ENCODE peak calls at places on chromosomes 2 and 18, in ten cellular contexts. G is psoas muscle, H is OCI-LY7, F is GM13977, J is thoracic aorta, R is BJ, C is cardiac fibroblast, D is H9, I is AG04449, W is tibial nerve. O is an unnamed sample.

GRCh38 chr18:38460657-38461056 is 895.1 kb upstream of the CELF4 start:
- DNase-seq in C (no peak), F (no peak), W (no peak), I (no peak), G (no peak), R (no peak), D (no peak), J (no peak), H (no peak), O (no peak)

GRCh38 chr2:219056176-219056895 is 4.4 kb downstream of the IHH start:
- DNase-seq in C (no peak), D (no peak), H (no peak), I (no peak), J (no peak), G (no peak), R (no peak), W (no peak), F (no peak), O (no peak)

GRCh38 chr2:237734905-237735623 is 63.5 kb upstream of the RBM44 start:
- DNase-seq in W (no peak), D (peak; percentile 54), G (no peak), C (no peak), J (no peak), H (no peak), R (no peak), F (no peak), I (no peak), O (no peak)

GRCh38 chr2:20182241-20182931 is 42.5 kb downstream of the SDC1 start:
- DNase-seq in D (no peak), G (peak; percentile 46), I (no peak), J (no peak), H (no peak), F (no peak), C (peak; percentile 92), W (no peak), R (no peak), O (no peak)

GRCh38 chr2:12507295-12507694 is 209.4 kb upstream of the TRIB2 start:
- DNase-seq in I (peak; percentile 77), C (peak; percentile 58), R (peak; percentile 86), H (no peak), J (no peak), G (no peak), W (no peak), F (no peak), D (no peak), O (peak; percentile 95)

GRCh38 chr18:55830490-55830889 is 242.5 kb upstream of the TCF4 start:
- DNase-seq in F (no peak), W (no peak), I (no peak), R (no peak), J (no peak), G (no peak), H (no peak), D (no peak), C (no peak), O (peak; percentile 37)

GRCh38 chr2:50492452-50492851 is 539.5 kb downstream of the NRXN1 start:
- DNase-seq in D (peak; percentile 43), G (no peak), I (peak; percentile 1), R (no peak), C (peak; percentile 72), F (peak; percentile 42), J (no peak), W (peak; percentile 22), H (peak; percentile 67), O (peak; percentile 1)

GRCh38 chr2:136741471-136741870 is 23.9 kb upstream of the THSD7B start:
- DNase-seq in H (no peak), J (no peak), R (no peak), F (no peak), C (no peak), W (no peak), G (no peak), I (no peak), D (no peak), O (no peak)

GRCh38 chr18:11873670-11874340 is 22.6 kb downstream of the CHMP1B start:
- DNase-seq in J (no peak), C (no peak), G (no peak), W (no peak), D (no peak), I (no peak), F (no peak), R (no peak), H (no peak), O (no peak)

GRCh38 chr18:11874676-11875075 is 23.5 kb downstream of the CHMP1B start:
- DNase-seq in F (no peak), I (no peak), H (no peak), G (no peak), W (no peak), R (no peak), J (no peak), C (no peak), D (no peak), O (no peak)

GRCh38 chr18:11871501-11871900 is 20.3 kb downstream of the CHMP1B start:
- DNase-seq in H (no peak), D (no peak), J (no peak), R (no peak), I (no peak), F (peak; percentile 57), C (no peak), W (no peak), G (no peak), O (no peak)

GRCh38 chr18:11868230-11868629 is 17.0 kb downstream of the CHMP1B start:
- DNase-seq in C (no peak), G (no peak), H (peak; percentile 81), W (no peak), I (no peak), R (no peak), F (no peak), D (no peak), J (no peak), O (no peak)

DNA sequence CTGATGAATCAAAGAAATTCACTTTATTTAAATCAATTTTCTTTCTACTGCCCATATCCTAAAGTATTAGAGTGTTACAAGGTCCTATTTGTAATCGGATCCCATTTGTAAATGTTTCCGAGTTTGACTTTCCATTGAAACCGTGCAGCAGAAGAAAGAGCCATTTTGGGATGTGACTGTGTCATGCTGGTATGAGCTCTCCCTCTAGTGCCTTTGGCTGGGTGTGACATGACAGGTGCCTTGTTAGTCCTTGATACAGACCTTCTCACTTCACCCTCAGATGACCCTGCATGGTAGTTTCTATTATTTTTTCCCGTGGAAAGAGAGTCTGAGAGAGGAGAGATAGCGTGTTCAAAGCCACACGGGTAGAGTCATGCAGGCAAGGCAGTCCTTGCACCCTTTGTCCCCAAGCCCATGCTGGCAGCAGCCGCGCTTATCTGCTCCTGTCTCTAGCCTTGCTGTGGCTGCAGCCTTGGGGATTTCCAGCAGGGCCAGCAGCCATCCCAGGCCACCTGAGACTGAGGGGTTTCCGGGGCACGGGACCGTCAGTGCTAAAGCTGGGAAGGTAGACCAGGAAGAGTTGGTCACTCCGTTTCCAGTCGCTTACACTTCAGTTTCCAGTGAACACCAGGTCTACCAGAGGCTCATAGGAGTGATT is 21.4 kb downstream of the CHMP1B start:
- DNase-seq in C (peak; percentile 61), D (no peak), I (no peak), R (no peak), J (no peak), F (peak; percentile 59), G (no peak), W (no peak), H (peak; percentile 64), O (no peak)
- TF ChIP-seq CTCF in C (peak; percentile 62), D (peak; percentile 56), I (peak; percentile 24), R (peak; percentile 34), J (peak; percentile 29), F (peak; percentile 24), G (peak; percentile 60), W (no peak), H (peak; percentile 74), O (peak; percentile 50)

DNA sequence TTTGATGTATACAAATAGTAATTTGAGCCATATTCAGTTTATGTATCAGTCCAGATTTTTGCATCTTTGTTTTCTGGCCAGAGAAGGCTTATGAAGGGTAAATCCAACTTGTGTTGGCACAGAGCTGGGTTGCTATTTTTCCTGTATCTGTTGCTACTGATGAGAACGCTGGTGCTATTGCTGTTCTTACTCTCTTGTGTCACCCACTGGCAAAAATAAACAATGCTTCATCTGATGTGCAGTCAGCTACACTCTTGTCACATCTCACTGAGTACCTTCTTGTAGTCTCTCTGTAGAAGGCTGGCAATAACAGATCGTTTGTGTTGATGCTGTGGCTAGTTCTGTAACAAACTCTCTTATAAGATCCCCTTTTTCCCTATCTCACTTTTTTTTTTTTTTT is 323.4 kb downstream of the CDH19 start:
- DNase-seq in C (no peak), F (no peak), G (no peak), D (no peak), R (no peak), H (no peak), W (no peak), J (no peak), I (no peak), O (no peak)
- TF ChIP-seq CTCF in C (no peak), F (no peak), G (no peak), D (no peak), R (no peak), H (no peak), W (no peak), J (no peak), I (no peak), O (no peak)

DNA sequence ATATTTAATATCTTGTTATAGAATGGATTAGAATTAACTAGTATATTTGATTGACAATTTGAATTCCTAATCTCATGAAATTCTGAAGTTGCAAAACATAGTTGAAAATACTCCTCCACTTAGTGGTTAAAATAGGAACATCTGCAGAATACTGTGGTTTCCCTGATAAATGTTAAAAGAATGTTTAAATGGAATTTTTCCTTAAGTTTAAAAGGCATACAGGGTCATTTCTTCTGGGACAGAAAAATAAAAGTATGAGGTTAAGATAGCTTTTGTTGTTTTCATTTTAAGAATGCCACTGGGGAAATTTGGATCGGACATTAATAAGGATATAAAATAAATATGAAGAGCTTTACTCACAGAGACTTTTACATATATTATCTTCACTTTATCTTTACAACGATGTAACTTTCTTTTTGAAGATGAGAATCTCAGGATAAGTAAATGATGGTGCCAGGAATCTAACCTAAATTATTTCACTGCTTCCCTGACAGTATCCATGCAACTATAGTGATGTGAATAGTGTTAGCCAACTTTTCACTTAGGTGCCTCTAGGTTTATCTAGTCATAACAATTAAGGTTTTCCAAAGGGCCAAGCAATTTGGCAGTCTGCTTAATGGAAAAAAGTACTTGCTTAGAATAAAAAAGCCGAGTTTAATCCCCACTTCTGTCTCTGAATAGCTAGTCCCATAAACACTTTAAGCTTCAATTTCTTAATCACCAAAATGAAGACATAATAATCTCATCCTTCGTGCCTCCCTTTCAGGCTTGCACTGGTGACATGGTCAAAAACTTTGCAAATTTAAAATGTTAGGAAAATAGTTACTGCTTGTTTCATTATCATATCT is 151.8 kb upstream of the STK17B start:
- DNase-seq in C (peak; percentile 74), D (no peak), W (no peak), R (peak; percentile 57), H (no peak), F (no peak), I (peak; percentile 42), G (no peak), J (no peak), O (peak; percentile 52)
- TF ChIP-seq CTCF in C (no peak), D (no peak), W (no peak), R (no peak), H (no peak), F (no peak), I (no peak), G (no peak), J (no peak), O (no peak)

DNA sequence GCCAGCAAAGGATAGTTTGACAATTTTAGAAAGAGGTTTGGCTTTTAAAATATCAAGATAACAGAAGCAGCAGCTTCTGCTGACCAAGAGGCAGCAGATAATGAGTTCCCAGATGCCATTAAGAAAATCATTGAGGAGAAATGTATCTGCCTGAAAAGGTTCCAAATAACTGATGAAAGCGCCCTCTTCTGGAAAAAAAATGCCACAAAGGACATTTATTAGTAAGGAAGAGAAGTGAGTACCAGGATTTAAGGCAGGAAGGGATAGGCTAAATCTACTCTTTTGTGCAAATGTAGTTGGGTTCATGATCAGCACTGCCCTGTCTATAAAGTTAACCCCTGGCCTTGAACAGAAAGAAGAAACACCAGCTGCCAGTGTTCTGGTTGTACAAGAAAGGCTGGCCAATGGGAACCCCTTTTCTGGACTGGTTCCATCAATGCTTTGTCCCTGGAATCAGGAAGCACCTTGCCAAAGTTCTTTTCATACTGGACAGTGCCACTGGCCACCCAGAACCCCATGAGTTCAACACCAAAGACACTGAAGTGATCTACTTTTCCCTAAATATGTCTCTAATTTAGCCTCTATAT is 40.6 kb downstream of the DHX57 start:
- DNase-seq in D (no peak), W (peak; percentile 29), F (no peak), C (peak; percentile 45), G (no peak), J (no peak), I (no peak), H (peak; percentile 42), R (no peak), O (no peak)
- TF ChIP-seq CTCF in D (peak; percentile 69), W (peak; percentile 11), F (peak; percentile 44), C (peak; percentile 44), G (no peak), J (no peak), I (no peak), H (peak; percentile 81), R (peak; percentile 42), O (peak; percentile 36)

O was measured in AG09309.